ENCODE peak calls at places on chromosomes 11 and 22, in four cellular contexts. J is HCT116, B is ovary, D is body of pancreas. E is an unnamed sample. For H3K4me1, the result is how much of the 10 kb centered on the place peaks cover.

GRCh38 chr22:23938328-23939016 is 22.5 kb downstream of the GSTT2B start:
- DNase-seq in J (no peak), B (no peak), D (no peak), E (no peak)

GRCh38 chr11:59753650-59754493 is 1.3 kb upstream of the STX3 start:
- DNase-seq in J (peak), B (peak), D (peak), E (peak)

GRCh38 chr22:41091139-41092022 is 1.0 kb upstream of the EP300 start:
- DNase-seq in J (peak), B (peak), D (peak), E (peak)

GRCh38 chr11:106642331-106642730 is 375.9 kb downstream of the GUCY1A2 start:
- DNase-seq in J (no peak), B (no peak), D (no peak), E (no peak)

GRCh38 chr11:119361056-119361787 is 14.7 kb upstream of the MFRP start:
- DNase-seq in J (peak), B (peak), D (peak), E (peak)

GRCh38 chr22:45149671-45150070 is 14.1 kb upstream of the NUP50 start:
- DNase-seq in J (no peak), B (no peak), D (no peak), E (no peak)

GRCh38 chr22:48340191-48340590 is 1487.5 kb downstream of the BRD1 start:
- DNase-seq in J (no peak), B (no peak), D (peak), E (no peak)

GRCh38 chr22:48744283-48744641 is 1083.4 kb downstream of the BRD1 start:
- DNase-seq in J (no peak), B (no peak), D (no peak), E (no peak)

GRCh38 chr11:30585892-30586250 is 282 bp downstream of the MPPED2 start:
- DNase-seq in J (no peak), B (no peak), D (peak), E (no peak)

GRCh38 chr11:1939006-1939626 is 8.0 kb upstream of the MRPL23 start:
- DNase-seq in J (no peak), B (peak), D (no peak), E (no peak)

GRCh38 chr11:107043242-107043991 is 25.1 kb upstream of the GUCY1A2 start:
- DNase-seq in J (no peak), B (no peak), D (no peak), E (peak)

GRCh38 chr22:37244922-37245722 is 1.1 kb upstream of the RAC2 start:
- DNase-seq in J (no peak), B (no peak), D (no peak), E (no peak)

GRCh38 chr22:37243402-37244113 is 511 bp downstream of the RAC2 start:
- DNase-seq in J (no peak), B (no peak), D (no peak), E (no peak)

GRCh38 chr22:37242395-37242918 is 1.6 kb downstream of the RAC2 start:
- DNase-seq in J (no peak), B (no peak), D (peak), E (peak)

GRCh38 chr22:37245740-37246139 is 1.7 kb upstream of the RAC2 start:
- DNase-seq in J (no peak), B (no peak), D (no peak), E (no peak)

GRCh38 chr22:37244114-37244921 is at the start of gene RAC2:
- DNase-seq in J (peak), B (no peak), D (peak), E (peak)
- H3K4me1 ChIP-seq in J (under half), B (under half), D (under half), E (under half)

DNA sequence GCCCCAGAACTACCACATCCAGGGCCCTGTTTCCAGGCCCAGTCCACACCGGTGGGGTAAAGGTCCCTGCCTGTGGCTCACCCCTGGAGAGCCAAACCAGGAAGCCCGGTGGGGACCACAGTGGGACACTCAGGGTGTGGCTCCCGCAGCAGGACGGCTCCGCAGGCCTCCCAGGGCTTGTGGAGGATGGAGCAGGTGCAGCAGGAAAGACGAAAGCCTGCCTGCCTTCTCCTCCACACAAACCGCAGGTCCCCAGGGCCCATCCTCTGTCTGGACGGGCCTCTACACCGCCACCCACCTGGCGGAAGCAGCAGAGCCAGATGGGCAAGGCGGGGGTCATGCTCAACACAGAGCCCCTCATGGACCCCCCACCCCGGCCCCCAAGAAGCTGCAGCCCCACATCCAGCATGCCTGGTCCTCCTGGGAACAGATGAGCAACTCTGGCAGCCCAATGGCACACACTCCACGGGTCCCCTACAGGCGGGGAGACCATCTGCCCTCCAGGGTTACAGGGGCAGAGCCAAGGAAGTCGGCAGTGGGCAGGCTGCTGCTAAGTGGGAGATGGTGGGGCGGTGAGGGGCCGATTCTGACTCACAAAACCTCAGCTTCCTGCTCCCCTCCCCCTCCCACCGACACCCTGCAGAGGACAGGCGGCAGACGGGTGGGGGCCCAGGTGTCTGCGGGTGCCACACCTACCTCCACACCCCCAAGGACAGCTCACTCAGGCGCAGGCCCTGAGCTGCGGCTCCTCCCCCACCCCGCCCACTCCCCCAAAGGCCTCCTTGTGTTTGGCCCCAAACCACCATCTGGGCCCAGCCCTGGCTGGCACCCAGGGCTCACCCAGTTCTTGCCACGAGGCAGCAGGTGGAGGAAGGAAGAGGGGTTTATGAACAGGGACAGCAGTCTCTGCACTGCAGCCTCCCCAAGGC is 5.2 kb downstream of the SBF1 start:
- DNase-seq in J (peak), B (no peak), D (peak), E (peak)
- H3K4me1 ChIP-seq in J (under half), B (under half), D (half or more), E (under half)

GRCh38 chr11:130029137-130029536 is 26.5 kb upstream of the PRDM10 start:
- DNase-seq in J (no peak), B (no peak), D (no peak), E (no peak)
- H3K4me1 ChIP-seq in J (under half), B (under half), D (under half), E (under half)

GRCh38 chr22:46233231-46233630 is 16.9 kb downstream of the CDPF1 start:
- DNase-seq in J (no peak), B (no peak), D (peak), E (no peak)
- H3K4me1 ChIP-seq in J (under half), B (under half), D (under half), E (under half)

GRCh38 chr11:13334068-13334785 is 56.6 kb downstream of the BMAL1 start:
- DNase-seq in J (no peak), B (no peak), D (no peak), E (no peak)
- H3K4me1 ChIP-seq in J (half or more), B (under half), D (half or more), E (under half)

GRCh38 chr22:25078591-25078990 is 121.1 kb upstream of the CRYBB3 start:
- DNase-seq in J (no peak), B (no peak), D (no peak), E (no peak)
- H3K4me1 ChIP-seq in J (under half), B (under half), D (under half), E (under half)

DNA sequence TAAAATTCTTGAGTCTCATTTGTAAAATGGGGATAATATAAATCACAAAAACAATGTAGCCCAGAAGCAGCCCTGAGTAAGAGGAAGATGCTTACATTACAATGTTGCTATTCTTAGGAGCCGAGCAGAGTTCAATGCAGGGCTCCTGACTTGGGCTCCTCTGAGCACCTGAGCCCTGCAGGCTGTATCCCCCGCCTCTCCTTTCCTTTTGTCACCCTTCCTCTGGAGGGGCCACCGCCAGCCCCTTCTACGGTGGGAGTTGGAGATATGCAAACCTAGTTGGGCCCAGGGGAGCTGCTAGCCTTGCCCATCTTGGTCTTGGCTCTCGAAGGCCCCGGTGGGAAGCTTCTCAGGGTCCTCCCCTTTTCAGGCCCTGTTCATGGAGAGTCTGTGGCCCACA is 8.3 kb upstream of the CSNK1E start:
- DNase-seq in J (no peak), B (no peak), D (no peak), E (no peak)
- H3K4me1 ChIP-seq in J (under half), B (under half), D (under half), E (under half)

GRCh38 chr11:77325159-77325558 is 23.7 kb upstream of the GDPD4 start:
- DNase-seq in J (no peak), B (no peak), D (no peak), E (no peak)

GRCh38 chr11:77324508-77324907 is 23.0 kb upstream of the GDPD4 start:
- DNase-seq in J (no peak), B (no peak), D (no peak), E (no peak)

GRCh38 chr11:77320351-77320750 is 18.9 kb upstream of the GDPD4 start:
- DNase-seq in J (no peak), B (no peak), D (no peak), E (no peak)

GRCh38 chr11:77322926-77323590 is 21.6 kb upstream of the GDPD4 start:
- DNase-seq in J (no peak), B (no peak), D (no peak), E (no peak)

GRCh38 chr11:77322506-77322905 is 21.0 kb upstream of the GDPD4 start:
- DNase-seq in J (no peak), B (peak), D (peak), E (no peak)
- H3K4me1 ChIP-seq in J (under half), B (under half), D (under half), E (under half)

GRCh38 chr11:77820565-77821348 is at the start of the genes AAMDC and RSF1:
- DNase-seq in J (peak), B (peak), D (peak), E (peak)

GRCh38 chr11:77821349-77821851 is 456 bp downstream of the AAMDC start:
- DNase-seq in J (no peak), B (peak), D (peak), E (no peak)

GRCh38 chr11:77819411-77819920 is 1.1 kb downstream of the RSF1 start:
- DNase-seq in J (peak), B (peak), D (peak), E (peak)

GRCh38 chr11:77823775-77824174 is 2.8 kb downstream of the AAMDC start:
- DNase-seq in J (no peak), B (no peak), D (no peak), E (no peak)

DNA sequence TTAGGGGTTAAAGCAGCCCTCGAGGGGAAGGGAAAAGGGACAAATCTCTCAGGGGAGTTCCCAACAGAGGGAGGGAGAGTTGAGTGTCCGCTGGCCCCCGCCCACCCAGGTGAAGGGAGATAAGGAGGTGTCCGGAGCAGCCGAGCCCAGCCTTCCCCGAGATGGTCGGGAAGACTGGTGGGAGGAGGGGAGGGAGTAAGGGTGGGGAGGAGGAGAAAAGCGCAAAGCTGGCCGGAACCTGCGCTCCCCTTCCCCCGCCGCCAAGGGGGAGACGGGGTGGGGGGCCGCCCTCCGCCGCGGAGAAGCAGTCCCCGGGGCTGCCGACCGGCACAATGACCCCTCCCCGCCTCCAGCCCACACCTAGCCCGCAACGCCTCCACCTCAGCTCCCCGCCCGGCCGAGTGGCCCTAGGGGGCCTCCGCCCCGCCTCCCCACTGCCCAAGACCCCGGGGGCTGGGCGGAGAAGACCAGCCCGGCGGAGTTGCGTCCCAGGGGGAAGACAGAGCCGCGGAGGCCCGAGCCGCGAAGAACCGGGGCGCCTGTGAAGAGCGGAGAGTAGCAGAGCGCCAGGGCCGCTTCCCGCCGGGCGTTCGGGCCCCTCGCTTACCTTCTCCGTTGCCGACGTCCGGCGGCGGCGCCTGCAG is 479 bp downstream of the RSF1 start:
- DNase-seq in J (no peak), B (peak), D (peak), E (peak)
- H3K4me1 ChIP-seq in J (under half), B (under half), D (under half), E (under half)

E was measured in mesendoderm.